ENCODE peak calls at places on chromosomes 12 and 14, in nine cellular contexts. One of them, this sample, is unnamed.

GRCh38 chr14:91885113-91885712 is 17.9 kb upstream of the TC2N start:
- DNase-seq in neuronal stem cell: no peak
- DNase-seq in naive B cell: no peak
- DNase-seq in Karpas-422: no peak
- DNase-seq in kidney tubule cell: no peak
- DNase-seq in HEK293T: no peak
- DNase-seq in NCI-H748 treated with DMSO at 0.1 percent for 48 hours: no peak
- DNase-seq in CD8-positive, alpha-beta memory T cell: no peak
- DNase-seq in SK-N-SH: no peak
- DNase-seq in this sample: no peak

GRCh38 chr12:125360540-125360939 is 295.3 kb downstream of the AACS start:
- DNase-seq in kidney tubule cell: no peak
- DNase-seq in neuronal stem cell: no peak
- DNase-seq in CD8-positive, alpha-beta memory T cell: no peak
- DNase-seq in naive B cell: no peak
- DNase-seq in SK-N-SH: no peak
- DNase-seq in Karpas-422: no peak
- DNase-seq in HEK293T: no peak
- DNase-seq in NCI-H748 treated with DMSO at 0.1 percent for 48 hours: no peak
- DNase-seq in this sample: no peak

GRCh38 chr12:6067152-6067916 is 57.1 kb downstream of the VWF start:
- DNase-seq in HEK293T: peak; percentile 28
- DNase-seq in NCI-H748 treated with DMSO at 0.1 percent for 48 hours: no peak
- DNase-seq in CD8-positive, alpha-beta memory T cell: no peak
- DNase-seq in Karpas-422: no peak
- DNase-seq in kidney tubule cell: peak; percentile 37
- DNase-seq in neuronal stem cell: no peak
- DNase-seq in SK-N-SH: peak; percentile 60
- DNase-seq in naive B cell: no peak
- DNase-seq in this sample: no peak

GRCh38 chr12:116303076-116303465 is 25.6 kb upstream of the MED13L start:
- DNase-seq in HEK293T: no peak
- DNase-seq in SK-N-SH: no peak
- DNase-seq in CD8-positive, alpha-beta memory T cell: no peak
- DNase-seq in naive B cell: no peak
- DNase-seq in kidney tubule cell: no peak
- DNase-seq in neuronal stem cell: no peak
- DNase-seq in NCI-H748 treated with DMSO at 0.1 percent for 48 hours: no peak
- DNase-seq in Karpas-422: no peak
- DNase-seq in this sample: no peak

GRCh38 chr14:54672688-54673087 is 105.8 kb downstream of the SAMD4A start:
- DNase-seq in HEK293T: no peak
- DNase-seq in kidney tubule cell: no peak
- DNase-seq in Karpas-422: no peak
- DNase-seq in neuronal stem cell: no peak
- DNase-seq in naive B cell: no peak
- DNase-seq in SK-N-SH: no peak
- DNase-seq in CD8-positive, alpha-beta memory T cell: no peak
- DNase-seq in NCI-H748 treated with DMSO at 0.1 percent for 48 hours: no peak
- DNase-seq in this sample: no peak

GRCh38 chr14:100715332-100715731 is 11.4 kb upstream of the DLK1 start:
- DNase-seq in CD8-positive, alpha-beta memory T cell: no peak
- DNase-seq in HEK293T: no peak
- DNase-seq in SK-N-SH: no peak
- DNase-seq in Karpas-422: peak; percentile 48
- DNase-seq in naive B cell: peak; percentile 19
- DNase-seq in neuronal stem cell: no peak
- DNase-seq in NCI-H748 treated with DMSO at 0.1 percent for 48 hours: no peak
- DNase-seq in kidney tubule cell: no peak
- DNase-seq in this sample: no peak

GRCh38 chr12:52677126-52677525 is 3.1 kb downstream of the KRT1 start:
- DNase-seq in naive B cell: no peak
- DNase-seq in NCI-H748 treated with DMSO at 0.1 percent for 48 hours: no peak
- DNase-seq in SK-N-SH: no peak
- DNase-seq in neuronal stem cell: no peak
- DNase-seq in CD8-positive, alpha-beta memory T cell: no peak
- DNase-seq in Karpas-422: no peak
- DNase-seq in HEK293T: no peak
- DNase-seq in kidney tubule cell: no peak
- DNase-seq in this sample: no peak

GRCh38 chr14:99821519-99822165 is 28.4 kb downstream of the EML1 start:
- DNase-seq in naive B cell: no peak
- DNase-seq in HEK293T: peak; percentile 39
- DNase-seq in kidney tubule cell: peak; percentile 61
- DNase-seq in SK-N-SH: peak; percentile 41
- DNase-seq in CD8-positive, alpha-beta memory T cell: no peak
- DNase-seq in NCI-H748 treated with DMSO at 0.1 percent for 48 hours: no peak
- DNase-seq in Karpas-422: no peak
- DNase-seq in neuronal stem cell: no peak
- DNase-seq in this sample: peak; percentile 44

GRCh38 chr14:106691601-106692291 is 1165.4 kb downstream of the TMEM121 start:
- DNase-seq in naive B cell: peak; percentile 47
- DNase-seq in NCI-H748 treated with DMSO at 0.1 percent for 48 hours: no peak
- DNase-seq in Karpas-422: peak; percentile 88
- DNase-seq in kidney tubule cell: no peak
- DNase-seq in CD8-positive, alpha-beta memory T cell: peak; percentile 45
- DNase-seq in HEK293T: peak; percentile 9
- DNase-seq in SK-N-SH: peak; percentile 23
- DNase-seq in neuronal stem cell: no peak
- DNase-seq in this sample: no peak

GRCh38 chr12:119177724-119178380 is 879 bp upstream of the HSPB8 start:
- DNase-seq in naive B cell: no peak
- DNase-seq in SK-N-SH: no peak
- DNase-seq in kidney tubule cell: no peak
- DNase-seq in Karpas-422: no peak
- DNase-seq in neuronal stem cell: no peak
- DNase-seq in HEK293T: no peak
- DNase-seq in CD8-positive, alpha-beta memory T cell: no peak
- DNase-seq in NCI-H748 treated with DMSO at 0.1 percent for 48 hours: no peak
- DNase-seq in this sample: no peak

GRCh38 chr14:47744155-47744554 is 68.8 kb upstream of the MDGA2 start:
- DNase-seq in Karpas-422: no peak
- DNase-seq in NCI-H748 treated with DMSO at 0.1 percent for 48 hours: no peak
- DNase-seq in HEK293T: no peak
- DNase-seq in CD8-positive, alpha-beta memory T cell: no peak
- DNase-seq in kidney tubule cell: no peak
- DNase-seq in SK-N-SH: no peak
- DNase-seq in naive B cell: no peak
- DNase-seq in neuronal stem cell: no peak
- DNase-seq in this sample: no peak

GRCh38 chr14:93731753-93732152 is 56.5 kb downstream of the PRIMA1 start:
- DNase-seq in HEK293T: no peak
- DNase-seq in CD8-positive, alpha-beta memory T cell: no peak
- DNase-seq in neuronal stem cell: no peak
- DNase-seq in NCI-H748 treated with DMSO at 0.1 percent for 48 hours: no peak
- DNase-seq in Karpas-422: no peak
- DNase-seq in kidney tubule cell: no peak
- DNase-seq in SK-N-SH: no peak
- DNase-seq in naive B cell: no peak
- DNase-seq in this sample: no peak

GRCh38 chr12:123050331-123050809 is 69.9 kb downstream of the ARL6IP4 start:
- DNase-seq in CD8-positive, alpha-beta memory T cell: no peak
- DNase-seq in naive B cell: no peak
- DNase-seq in kidney tubule cell: peak; percentile 72
- DNase-seq in NCI-H748 treated with DMSO at 0.1 percent for 48 hours: no peak
- DNase-seq in SK-N-SH: no peak
- DNase-seq in HEK293T: no peak
- DNase-seq in Karpas-422: no peak
- DNase-seq in neuronal stem cell: no peak
- DNase-seq in this sample: no peak

GRCh38 chr12:39327520-39327919 is 115.4 kb downstream of the KIF21A start:
- DNase-seq in SK-N-SH: no peak
- DNase-seq in NCI-H748 treated with DMSO at 0.1 percent for 48 hours: no peak
- DNase-seq in HEK293T: no peak
- DNase-seq in CD8-positive, alpha-beta memory T cell: no peak
- DNase-seq in naive B cell: no peak
- DNase-seq in Karpas-422: no peak
- DNase-seq in neuronal stem cell: no peak
- DNase-seq in kidney tubule cell: no peak
- DNase-seq in this sample: no peak

GRCh38 chr12:122995503-122996187 is 15.2 kb downstream of the ARL6IP4 start:
- DNase-seq in kidney tubule cell: no peak
- DNase-seq in naive B cell: no peak
- DNase-seq in SK-N-SH: no peak
- DNase-seq in HEK293T: no peak
- DNase-seq in NCI-H748 treated with DMSO at 0.1 percent for 48 hours: no peak
- DNase-seq in neuronal stem cell: no peak
- DNase-seq in CD8-positive, alpha-beta memory T cell: no peak
- DNase-seq in Karpas-422: no peak
- DNase-seq in this sample: no peak

GRCh38 chr12:12442548-12443071 is 85.7 kb downstream of the BORCS5 start:
- DNase-seq in CD8-positive, alpha-beta memory T cell: no peak
- DNase-seq in HEK293T: no peak
- DNase-seq in kidney tubule cell: no peak
- DNase-seq in neuronal stem cell: no peak
- DNase-seq in naive B cell: no peak
- DNase-seq in SK-N-SH: no peak
- DNase-seq in Karpas-422: no peak
- DNase-seq in NCI-H748 treated with DMSO at 0.1 percent for 48 hours: no peak
- DNase-seq in this sample: no peak

GRCh38 chr12:57488397-57489156 is 709 bp downstream of the MARS1 start:
- DNase-seq in neuronal stem cell: no peak
- DNase-seq in naive B cell: no peak
- DNase-seq in SK-N-SH: peak; percentile 58
- DNase-seq in HEK293T: no peak
- DNase-seq in kidney tubule cell: no peak
- DNase-seq in Karpas-422: no peak
- DNase-seq in CD8-positive, alpha-beta memory T cell: no peak
- DNase-seq in NCI-H748 treated with DMSO at 0.1 percent for 48 hours: no peak
- DNase-seq in this sample: no peak

GRCh38 chr12:29041621-29042020 is 107.5 kb upstream of the FAR2 start:
- DNase-seq in Karpas-422: no peak
- DNase-seq in kidney tubule cell: peak; percentile 88
- DNase-seq in NCI-H748 treated with DMSO at 0.1 percent for 48 hours: no peak
- DNase-seq in CD8-positive, alpha-beta memory T cell: no peak
- DNase-seq in SK-N-SH: no peak
- DNase-seq in neuronal stem cell: no peak
- DNase-seq in naive B cell: no peak
- DNase-seq in HEK293T: peak; percentile 19
- DNase-seq in this sample: no peak

GRCh38 chr14:102362084-102362483 is 606 bp downstream of the CINP start:
- DNase-seq in naive B cell: peak; percentile 8
- DNase-seq in neuronal stem cell: no peak
- DNase-seq in NCI-H748 treated with DMSO at 0.1 percent for 48 hours: no peak
- DNase-seq in SK-N-SH: peak; percentile 30
- DNase-seq in HEK293T: no peak
- DNase-seq in kidney tubule cell: peak; percentile 68
- DNase-seq in CD8-positive, alpha-beta memory T cell: no peak
- DNase-seq in Karpas-422: peak; percentile 52
- DNase-seq in this sample: no peak

GRCh38 chr12:68224613-68225285 is 861 bp downstream of the IL26 start:
- DNase-seq in SK-N-SH: no peak
- DNase-seq in HEK293T: no peak
- DNase-seq in NCI-H748 treated with DMSO at 0.1 percent for 48 hours: no peak
- DNase-seq in naive B cell: no peak
- DNase-seq in CD8-positive, alpha-beta memory T cell: no peak
- DNase-seq in neuronal stem cell: no peak
- DNase-seq in kidney tubule cell: no peak
- DNase-seq in Karpas-422: no peak
- DNase-seq in this sample: no peak

GRCh38 chr12:97756741-97757140 is 294.1 kb downstream of the RMST start:
- DNase-seq in Karpas-422: no peak
- DNase-seq in naive B cell: no peak
- DNase-seq in NCI-H748 treated with DMSO at 0.1 percent for 48 hours: no peak
- DNase-seq in CD8-positive, alpha-beta memory T cell: no peak
- DNase-seq in SK-N-SH: no peak
- DNase-seq in kidney tubule cell: no peak
- DNase-seq in HEK293T: no peak
- DNase-seq in neuronal stem cell: no peak
- DNase-seq in this sample: no peak

GRCh38 chr12:116426391-116427136 is 132.6 kb upstream of the MAP1LC3B2 start:
- DNase-seq in HEK293T: peak; percentile 32
- DNase-seq in CD8-positive, alpha-beta memory T cell: no peak
- DNase-seq in Karpas-422: no peak
- DNase-seq in neuronal stem cell: no peak
- DNase-seq in kidney tubule cell: peak; percentile 87
- DNase-seq in naive B cell: no peak
- DNase-seq in NCI-H748 treated with DMSO at 0.1 percent for 48 hours: no peak
- DNase-seq in SK-N-SH: peak; percentile 35
- DNase-seq in this sample: no peak

GRCh38 chr12:131592972-131593371 is 117.9 kb upstream of the SFSWAP start:
- DNase-seq in HEK293T: no peak
- DNase-seq in neuronal stem cell: no peak
- DNase-seq in NCI-H748 treated with DMSO at 0.1 percent for 48 hours: no peak
- DNase-seq in naive B cell: no peak
- DNase-seq in Karpas-422: no peak
- DNase-seq in kidney tubule cell: no peak
- DNase-seq in CD8-positive, alpha-beta memory T cell: no peak
- DNase-seq in SK-N-SH: no peak
- DNase-seq in this sample: no peak

GRCh38 chr14:23941230-23941629 is 12.3 kb upstream of the DHRS4 start:
- DNase-seq in HEK293T: no peak
- DNase-seq in naive B cell: no peak
- DNase-seq in neuronal stem cell: no peak
- DNase-seq in SK-N-SH: no peak
- DNase-seq in Karpas-422: no peak
- DNase-seq in NCI-H748 treated with DMSO at 0.1 percent for 48 hours: no peak
- DNase-seq in CD8-positive, alpha-beta memory T cell: no peak
- DNase-seq in kidney tubule cell: no peak
- DNase-seq in this sample: no peak

GRCh38 chr12:6458281-6459003 is 6.6 kb downstream of the TAPBPL start:
- DNase-seq in kidney tubule cell: no peak
- DNase-seq in HEK293T: no peak
- DNase-seq in CD8-positive, alpha-beta memory T cell: no peak
- DNase-seq in naive B cell: no peak
- DNase-seq in NCI-H748 treated with DMSO at 0.1 percent for 48 hours: no peak
- DNase-seq in Karpas-422: peak; percentile 72
- DNase-seq in SK-N-SH: no peak
- DNase-seq in neuronal stem cell: no peak
- DNase-seq in this sample: no peak

GRCh38 chr12:22588817-22589216 is 36.2 kb upstream of the ETNK1 start:
- DNase-seq in NCI-H748 treated with DMSO at 0.1 percent for 48 hours: peak; percentile 86
- DNase-seq in SK-N-SH: no peak
- DNase-seq in Karpas-422: no peak
- DNase-seq in kidney tubule cell: peak; percentile 23
- DNase-seq in CD8-positive, alpha-beta memory T cell: no peak
- DNase-seq in HEK293T: no peak
- DNase-seq in neuronal stem cell: no peak
- DNase-seq in naive B cell: no peak
- DNase-seq in this sample: peak; percentile 84

GRCh38 chr12:78088391-78088832 is 257.7 kb downstream of the NAV3 start:
- DNase-seq in kidney tubule cell: no peak
- DNase-seq in SK-N-SH: no peak
- DNase-seq in Karpas-422: no peak
- DNase-seq in naive B cell: no peak
- DNase-seq in CD8-positive, alpha-beta memory T cell: no peak
- DNase-seq in neuronal stem cell: no peak
- DNase-seq in HEK293T: no peak
- DNase-seq in NCI-H748 treated with DMSO at 0.1 percent for 48 hours: no peak
- DNase-seq in this sample: no peak

GRCh38 chr12:117994551-117995438 is 21.7 kb upstream of the RFC5 start:
- DNase-seq in HEK293T: no peak
- DNase-seq in SK-N-SH: no peak
- DNase-seq in naive B cell: no peak
- DNase-seq in neuronal stem cell: no peak
- DNase-seq in kidney tubule cell: no peak
- DNase-seq in CD8-positive, alpha-beta memory T cell: no peak
- DNase-seq in NCI-H748 treated with DMSO at 0.1 percent for 48 hours: no peak
- DNase-seq in Karpas-422: no peak
- DNase-seq in this sample: no peak

GRCh38 chr12:3231399-3231876 is 154.3 kb downstream of the TSPAN9 start:
- DNase-seq in CD8-positive, alpha-beta memory T cell: no peak
- DNase-seq in kidney tubule cell: no peak
- DNase-seq in SK-N-SH: no peak
- DNase-seq in naive B cell: no peak
- DNase-seq in HEK293T: no peak
- DNase-seq in Karpas-422: no peak
- DNase-seq in neuronal stem cell: peak; percentile 48
- DNase-seq in NCI-H748 treated with DMSO at 0.1 percent for 48 hours: no peak
- DNase-seq in this sample: no peak

GRCh38 chr12:119383206-119383605 is 48.7 kb downstream of the CCDC60 start:
- DNase-seq in kidney tubule cell: no peak
- DNase-seq in HEK293T: no peak
- DNase-seq in CD8-positive, alpha-beta memory T cell: no peak
- DNase-seq in neuronal stem cell: no peak
- DNase-seq in naive B cell: no peak
- DNase-seq in SK-N-SH: no peak
- DNase-seq in NCI-H748 treated with DMSO at 0.1 percent for 48 hours: no peak
- DNase-seq in Karpas-422: no peak
- DNase-seq in this sample: no peak

GRCh38 chr12:131437706-131438210 is 273.1 kb upstream of the SFSWAP start:
- DNase-seq in kidney tubule cell: no peak
- DNase-seq in HEK293T: no peak
- DNase-seq in naive B cell: no peak
- DNase-seq in SK-N-SH: no peak
- DNase-seq in Karpas-422: no peak
- DNase-seq in neuronal stem cell: no peak
- DNase-seq in CD8-positive, alpha-beta memory T cell: no peak
- DNase-seq in NCI-H748 treated with DMSO at 0.1 percent for 48 hours: no peak
- DNase-seq in this sample: no peak